ENCODE peak calls at places on chromosomes 11 and 22, in six cellular contexts. Z, Q, V, E, X and O are unnamed samples.

GRCh38 chr11:2088284-2088683 is 50.9 kb downstream of the IGF2 start:
- DNase-seq in Z (no peak), Q (no peak), V (no peak), E (no peak), X (no peak), O (peak; percentile 53)

GRCh38 chr11:13008625-13009475 is at the start of gene RASSF10:
- DNase-seq in Z (no peak), Q (no peak), V (peak; percentile 84), E (no peak), X (peak; percentile 11), O (no peak)

GRCh38 chr22:48955351-48956311 is 872.0 kb downstream of the BRD1 start:
- DNase-seq in Z (no peak), Q (no peak), V (peak; percentile 39), E (no peak), X (no peak), O (no peak)

GRCh38 chr22:35335936-35336781 is 36.5 kb downstream of the TOM1 start:
- DNase-seq in Z (no peak), Q (no peak), V (no peak), E (no peak), X (no peak), O (no peak)

GRCh38 chr11:74942073-74942750 is 6.7 kb downstream of the XRRA1 start:
- DNase-seq in Z (no peak), Q (no peak), V (no peak), E (no peak), X (no peak), O (no peak)

GRCh38 chr11:16779436-16779835 is 41.0 kb downstream of the C11orf58 start:
- DNase-seq in Z (no peak), Q (no peak), V (peak; percentile 63), E (no peak), X (no peak), O (peak; percentile 60)

GRCh38 chr11:87019582-87020271 is 18.0 kb upstream of the TMEM135 start:
- DNase-seq in Z (no peak), Q (peak; percentile 21), V (no peak), E (no peak), X (no peak), O (no peak)

GRCh38 chr11:70471254-70471653 is 72.9 kb downstream of the CTTN start:
- DNase-seq in Z (no peak), Q (peak; percentile 78), V (no peak), E (no peak), X (no peak), O (peak; percentile 70)

GRCh38 chr11:92380882-92381281 is 156.3 kb downstream of the FAT3 start:
- DNase-seq in Z (peak; percentile 37), Q (no peak), V (no peak), E (peak; percentile 57), X (no peak), O (no peak)